ENCODE peak calls at places on chromosomes 1 and 21, in seven cellular contexts. G is GM12864; L is fibroblast of mammary gland; U is GM06990; K is activated CD8-positive, alpha-beta T cell treated with anti-CD3 and anti-CD28 coated beads for 36 hours; F is mesothelial cell of epicardium; Q is IMR-90. O is an unnamed sample.

GRCh38 chr21:36860736-36861594 is 105.5 kb downstream of the HLCS start:
- DNase-seq in U (no peak), Q (peak), L (no peak), G (no peak), K (no peak), F (no peak), O (peak)

GRCh38 chr1:46131727-46132528 is 501 bp downstream of the PIK3R3 start:
- DNase-seq in Q (peak), L (peak), G (no peak), F (no peak), U (no peak), K (peak), O (peak)

GRCh38 chr1:234699795-234700665 is 90.1 kb upstream of the IRF2BP2 start:
- DNase-seq in U (peak), Q (peak), G (peak), K (peak), L (peak), F (no peak), O (peak)

GRCh38 chr1:28064064-28064463 is 24.3 kb downstream of the EYA3 start:
- DNase-seq in F (no peak), K (no peak), U (no peak), L (peak), G (no peak), Q (peak), O (peak)

GRCh38 chr1:35573198-35573775 is at the start of gene TFAP2E:
- DNase-seq in G (no peak), K (peak), Q (no peak), L (peak), F (no peak), U (no peak), O (peak)

GRCh38 chr1:243287652-243288051 is 31.8 kb downstream of the SDCCAG8 start:
- DNase-seq in K (peak), F (no peak), U (peak), G (peak), L (peak), Q (peak), O (peak)

GRCh38 chr1:215146252-215146975 is 63.9 kb downstream of the KCNK2 start:
- DNase-seq in F (no peak), U (no peak), K (peak), Q (peak), G (no peak), L (peak), O (peak)

GRCh38 chr21:26739189-26739588 is 106.0 kb downstream of the ADAMTS1 start:
- DNase-seq in Q (peak), K (no peak), L (peak), F (no peak), G (no peak), U (no peak), O (peak)

GRCh38 chr1:216749219-216749618 is 26.0 kb upstream of the ESRRG start:
- DNase-seq in G (no peak), U (no peak), Q (no peak), L (no peak), K (no peak), F (no peak), O (no peak)

GRCh38 chr1:169779970-169780369 is 14.7 kb downstream of the METTL18 start:
- DNase-seq in L (peak), U (no peak), Q (peak), K (no peak), G (no peak), F (no peak), O (peak)

GRCh38 chr21:25300632-25301031 is 306.6 kb downstream of the MRPL39 start:
- DNase-seq in F (no peak), Q (no peak), L (no peak), U (no peak), G (no peak), K (no peak), O (no peak)

GRCh38 chr1:209808059-209808494 is 2.1 kb upstream of the IRF6 start:
- DNase-seq in Q (peak), G (no peak), K (no peak), L (peak), U (no peak), F (no peak), O (peak)

GRCh38 chr1:27145934-27146354 is 9.0 kb downstream of the SLC9A1 start:
- DNase-seq in G (no peak), U (no peak), Q (peak), F (no peak), L (peak), K (peak), O (peak)

GRCh38 chr1:97902067-97902466 is 18.8 kb downstream of the DPYD start:
- DNase-seq in K (no peak), U (no peak), G (no peak), L (peak), F (no peak), Q (no peak), O (no peak)

GRCh38 chr1:173062156-173062938 is 11.6 kb upstream of the TNFSF18 start:
- DNase-seq in K (no peak), Q (peak), L (peak), U (no peak), G (no peak), F (no peak), O (peak)

GRCh38 chr1:68174173-68175113 is 57.9 kb downstream of the WLS start:
- DNase-seq in G (no peak), Q (peak), L (peak), U (no peak), K (no peak), F (peak), O (peak)

GRCh38 chr1:55070765-55071164 is 31.4 kb downstream of the PCSK9 start:
- DNase-seq in U (no peak), Q (no peak), K (no peak), F (no peak), G (no peak), L (no peak), O (no peak)

GRCh38 chr1:91502882-91503184 is 2.2 kb downstream of the CDC7 start:
- DNase-seq in K (no peak), G (peak), F (no peak), U (no peak), Q (peak), L (peak), O (no peak)

GRCh38 chr1:77888429-77889239 is at the start of gene NEXN:
- DNase-seq in F (peak), K (peak), G (no peak), L (peak), Q (peak), U (peak), O (peak)

GRCh38 chr1:152111515-152111968 is 3.7 kb downstream of the TCHH start:
- DNase-seq in F (no peak), K (peak), U (peak), Q (peak), G (no peak), L (peak), O (peak)

DNA sequence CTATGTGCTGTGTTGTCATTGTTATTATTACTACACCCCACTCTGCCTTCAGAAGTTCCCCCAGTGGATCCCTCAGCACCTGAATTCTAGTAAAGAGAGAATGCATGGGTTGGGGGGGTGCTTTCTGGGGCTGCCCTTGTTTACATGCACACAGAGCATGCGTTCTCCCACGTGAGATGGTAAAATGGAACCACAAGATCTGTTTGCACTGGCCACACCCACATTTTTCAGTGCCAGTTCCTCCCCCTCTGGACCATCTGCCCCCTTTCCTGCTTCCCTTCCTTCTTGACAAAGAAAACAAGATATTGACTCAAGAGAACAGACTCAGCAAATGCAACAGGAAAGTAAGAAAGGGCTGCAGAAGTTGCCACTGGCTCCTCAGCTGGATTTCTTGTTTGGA is 8.9 kb downstream of the SLC6A17 start:
- DNase-seq in K (no peak), U (no peak), L (no peak), F (no peak), G (no peak), Q (no peak), O (no peak)
- TF ChIP-seq CTCF in K (no peak), U (no peak), L (no peak), F (no peak), G (no peak), Q (no peak), O (no peak)

GRCh38 chr1:25702101-25702775 is 85.6 kb downstream of the MAN1C1 start:
- DNase-seq in L (no peak), G (no peak), U (no peak), Q (peak), F (no peak), K (no peak), O (no peak)

GRCh38 chr1:25699501-25700089 is 83.0 kb downstream of the MAN1C1 start:
- DNase-seq in K (peak), G (no peak), U (no peak), Q (no peak), F (no peak), L (peak), O (no peak)

GRCh38 chr1:25700124-25700523 is 83.5 kb downstream of the MAN1C1 start:
- DNase-seq in Q (peak), G (no peak), U (no peak), L (peak), K (no peak), F (no peak), O (no peak)

GRCh38 chr1:25701030-25701785 is 84.6 kb downstream of the MAN1C1 start:
- DNase-seq in F (no peak), L (no peak), K (no peak), U (no peak), Q (no peak), G (no peak), O (no peak)

GRCh38 chr1:25700626-25701025 is 84.0 kb downstream of the MAN1C1 start:
- DNase-seq in L (no peak), Q (no peak), U (no peak), K (no peak), G (no peak), F (no peak), O (no peak)
- TF ChIP-seq CTCF in L (peak), Q (no peak), U (no peak), K (no peak), G (peak), F (no peak), O (peak)

GRCh38 chr1:13570924-13571323 is 12.7 kb upstream of the PDPN start:
- DNase-seq in F (no peak), U (no peak), K (peak), G (peak), L (no peak), Q (no peak), O (no peak)
- TF ChIP-seq CTCF in F (peak), U (peak), K (peak), G (peak), L (peak), Q (no peak), O (peak)

DNA sequence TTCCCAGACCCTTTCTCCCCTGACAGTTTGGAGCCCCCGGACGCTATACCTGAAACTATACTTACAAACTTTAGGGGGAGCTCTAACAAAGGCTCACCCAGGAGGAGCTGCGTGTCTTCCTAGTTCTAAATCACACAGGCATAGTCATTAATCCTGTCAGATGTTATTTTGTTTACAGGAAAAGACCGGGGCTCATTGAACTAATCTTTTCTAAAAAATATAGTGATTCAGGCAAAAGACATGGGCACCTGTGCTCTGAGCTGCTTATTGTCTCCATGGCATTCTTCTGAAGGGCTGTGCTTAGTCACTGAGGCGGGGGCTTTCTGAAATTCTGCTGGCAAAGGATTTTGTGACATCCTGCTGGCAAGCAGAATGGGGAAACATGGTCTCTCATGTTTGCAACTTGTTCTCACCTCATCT is 1577.0 kb downstream of the NCAM2 start:
- DNase-seq in L (no peak), Q (no peak), K (peak), G (no peak), U (no peak), F (no peak), O (no peak)
- TF ChIP-seq CTCF in L (no peak), Q (no peak), K (peak), G (no peak), U (no peak), F (no peak), O (no peak)

DNA sequence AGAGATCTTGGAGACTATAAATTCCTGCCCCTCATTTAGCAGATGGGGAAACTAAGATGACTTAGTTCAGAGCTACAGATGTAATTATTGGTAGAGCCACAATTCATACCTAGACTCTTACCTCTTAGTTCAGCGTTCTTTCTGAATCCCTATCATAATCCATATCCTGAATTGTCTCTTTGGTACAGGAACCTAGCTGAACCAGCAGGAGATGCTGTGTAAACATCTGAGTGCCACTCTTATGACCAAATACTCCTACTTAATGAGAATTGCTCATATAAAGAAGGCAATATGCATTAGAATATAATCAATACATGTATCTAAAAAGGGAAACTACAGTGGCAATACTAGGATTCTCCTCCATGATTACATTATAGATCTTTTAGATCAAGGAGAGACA is 459.0 kb downstream of the SIPA1L2 start:
- DNase-seq in G (no peak), K (no peak), F (no peak), Q (no peak), L (no peak), U (no peak), O (peak)
- TF ChIP-seq CTCF in G (no peak), K (no peak), F (no peak), Q (peak), L (no peak), U (no peak), O (peak)